ENCODE peak calls at places on chromosomes 13 and 19, in nine cellular contexts. V is heart right ventricle; U is cardiac muscle cell; K is astrocyte; H is A549; Z is ovary; R is effector memory CD4-positive, alpha-beta T cell; T is CD8-positive, alpha-beta memory T cell; A is BE2C. I is an unnamed sample. For H3K4me1, the result is how much of the 10 kb centered on the place peaks cover.

GRCh38 chr19:19632661-19633060 is 4.6 kb upstream of the LPAR2 start:
- DNase-seq in T (no peak), V (no peak), K (no peak), Z (no peak), A (no peak), U (no peak), H (no peak), R (no peak), I (no peak)

GRCh38 chr19:29702161-29702957 is 12.7 kb downstream of the C19orf12 start:
- DNase-seq in R (no peak), A (no peak), T (no peak), U (no peak), H (no peak), Z (no peak), K (no peak), V (no peak), I (no peak)

GRCh38 chr13:92313382-92313781 is 913.2 kb upstream of the GPC6 start:
- DNase-seq in A (no peak), Z (no peak), R (no peak), H (no peak), U (no peak), V (no peak), K (no peak), T (no peak), I (no peak)

GRCh38 chr19:58569191-58569942 is 3.8 kb downstream of the MZF1 start:
- DNase-seq in R (no peak), T (no peak), U (no peak), Z (peak), A (no peak), V (no peak), K (no peak), H (no peak), I (no peak)

GRCh38 chr19:518292-519231 is 11.3 kb downstream of the TPGS1 start:
- DNase-seq in U (peak), H (no peak), Z (no peak), A (no peak), V (no peak), K (no peak), T (peak), R (peak), I (no peak)

GRCh38 chr13:113763961-113764792 is 5.2 kb downstream of the TMEM255B start:
- DNase-seq in K (no peak), U (no peak), A (no peak), T (no peak), V (no peak), H (no peak), Z (peak), R (no peak), I (peak)

GRCh38 chr13:96816261-96816660 is 178.0 kb downstream of the OXGR1 start:
- DNase-seq in T (no peak), R (no peak), V (no peak), A (no peak), U (no peak), H (no peak), Z (no peak), K (no peak), I (no peak)

GRCh38 chr19:55275851-55276719 is 3.8 kb downstream of the HSPBP1 start:
- DNase-seq in V (no peak), A (no peak), K (no peak), R (no peak), T (no peak), Z (no peak), H (no peak), U (no peak), I (no peak)

GRCh38 chr13:77828815-77829214 is 89.8 kb downstream of the EDNRB start:
- DNase-seq in H (no peak), T (no peak), A (no peak), R (no peak), U (no peak), V (no peak), K (no peak), Z (no peak), I (no peak)

GRCh38 chr19:18763674-18764590 is 27.2 kb downstream of the COMP start:
- DNase-seq in V (no peak), R (no peak), Z (no peak), U (no peak), K (peak), T (no peak), H (no peak), A (peak), I (no peak)

GRCh38 chr19:15299568-15300409 is 32.5 kb downstream of the BRD4 start:
- DNase-seq in Z (no peak), A (no peak), R (no peak), T (no peak), U (no peak), V (no peak), H (no peak), K (peak), I (peak)

GRCh38 chr19:40089462-40089861 is 1.3 kb downstream of the ZNF780A start:
- DNase-seq in A (no peak), H (no peak), V (no peak), K (peak), Z (no peak), T (peak), R (no peak), U (peak), I (no peak)

GRCh38 chr19:37902668-37903067 is 3.7 kb downstream of the WDR87 start:
- DNase-seq in T (peak), K (peak), A (peak), R (peak), V (peak), Z (peak), H (peak), U (peak), I (peak)

GRCh38 chr13:98447881-98448641 is 128.8 kb downstream of the STK24 start:
- DNase-seq in V (peak), T (no peak), U (peak), H (peak), A (peak), K (peak), Z (peak), R (no peak), I (no peak)

GRCh38 chr13:94280357-94280756 is 199.1 kb downstream of the DCT start:
- DNase-seq in H (peak), U (no peak), T (no peak), K (peak), R (no peak), V (no peak), A (no peak), Z (no peak), I (no peak)

GRCh38 chr19:39448271-39448670 is 2.9 kb downstream of the SUPT5H start:
- DNase-seq in K (peak), T (no peak), U (no peak), R (no peak), Z (no peak), H (no peak), V (no peak), A (no peak), I (no peak)

GRCh38 chr13:110327036-110327790 is 20.1 kb downstream of the COL4A2 start:
- DNase-seq in R (no peak), K (peak), V (no peak), A (no peak), U (no peak), Z (no peak), T (no peak), H (no peak), I (peak)

GRCh38 chr13:75455962-75456361 is 26.0 kb downstream of the TBC1D4 start:
- DNase-seq in K (no peak), T (no peak), U (no peak), A (no peak), H (no peak), V (no peak), R (no peak), Z (no peak), I (no peak)

GRCh38 chr19:44875666-44876418 is 15.2 kb upstream of the TOMM40 start:
- DNase-seq in V (no peak), K (peak), A (no peak), R (no peak), U (no peak), Z (no peak), H (no peak), T (no peak), I (peak)

DNA sequence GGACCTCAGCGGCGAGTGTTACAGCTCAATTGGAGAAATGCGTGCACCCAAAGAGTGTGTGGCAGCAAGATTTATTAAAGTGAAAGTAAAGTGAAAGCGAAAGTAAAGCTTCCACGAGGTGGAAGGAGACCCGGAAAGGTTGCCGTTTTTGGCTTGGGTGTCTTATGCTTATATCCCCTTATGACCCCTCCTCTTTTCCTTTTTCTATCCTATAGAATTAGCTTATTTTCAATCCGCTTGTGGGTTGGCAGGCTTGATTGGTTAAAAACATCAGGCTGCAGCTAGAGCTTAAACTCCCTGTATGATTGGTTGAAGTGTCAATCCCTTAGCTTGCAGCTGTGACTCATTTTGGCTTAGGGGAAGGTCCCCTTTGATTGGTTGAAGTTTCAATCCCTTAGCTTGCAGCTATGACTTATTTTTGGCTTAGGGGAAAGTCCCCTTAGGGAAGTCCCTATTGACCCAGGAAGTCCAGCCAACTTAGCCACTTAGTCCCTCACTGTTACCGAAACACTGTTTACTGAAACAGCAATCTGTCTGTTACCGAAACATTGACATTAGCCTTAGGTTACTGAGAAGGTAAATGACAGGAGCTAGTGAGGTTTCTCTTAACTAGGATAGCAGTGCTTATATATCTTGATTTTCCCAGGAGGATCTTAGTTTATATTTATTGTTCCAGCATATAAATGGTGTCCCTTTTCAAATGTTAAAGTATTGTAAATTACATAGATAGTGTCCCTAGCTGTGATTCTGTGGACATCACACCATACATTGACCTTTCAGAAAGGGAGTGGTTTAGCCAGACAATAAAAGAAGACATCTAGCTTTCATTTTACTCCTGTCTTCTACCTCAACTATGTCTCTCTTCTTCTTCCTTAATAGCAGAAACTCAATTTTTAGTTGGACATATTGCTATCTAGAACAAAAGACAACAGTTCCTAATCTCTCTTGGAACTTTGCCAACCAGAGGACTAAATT is 575.8 kb downstream of the DACH1 start:
- DNase-seq in H (peak), R (peak), Z (no peak), K (no peak), A (no peak), U (no peak), V (no peak), T (peak), I (peak)
- H3K4me3 ChIP-seq in H (peak), R (peak), Z (peak), K (no peak), A (no peak), U (no peak), V (peak), T (peak), I (peak)

DNA sequence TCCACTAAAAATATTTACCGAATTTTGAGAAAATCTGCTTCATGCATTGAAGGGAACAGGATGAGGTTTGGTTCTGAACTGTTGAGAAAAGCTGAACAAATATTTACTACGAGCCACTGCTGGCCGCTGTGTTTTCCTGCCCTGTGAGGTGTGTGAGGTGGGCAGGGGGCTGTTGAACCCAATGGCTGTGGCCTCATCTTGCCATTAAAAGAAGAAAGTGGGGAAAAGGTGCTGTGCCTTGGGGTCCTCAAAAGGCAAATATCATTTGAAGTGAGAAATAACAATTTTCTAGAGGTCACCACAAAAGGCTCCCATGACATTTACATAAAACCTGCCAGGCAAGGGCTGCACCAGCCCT is 44.7 kb downstream of the KLF2 start:
- DNase-seq in V (no peak), K (no peak), T (no peak), U (no peak), H (no peak), Z (no peak), R (no peak), A (no peak), I (no peak)
- H3K4me1 ChIP-seq in V (under half), K (under half), T (half or more), U (under half), H (under half), Z (under half), R (half or more), A (under half), I (half or more)

DNA sequence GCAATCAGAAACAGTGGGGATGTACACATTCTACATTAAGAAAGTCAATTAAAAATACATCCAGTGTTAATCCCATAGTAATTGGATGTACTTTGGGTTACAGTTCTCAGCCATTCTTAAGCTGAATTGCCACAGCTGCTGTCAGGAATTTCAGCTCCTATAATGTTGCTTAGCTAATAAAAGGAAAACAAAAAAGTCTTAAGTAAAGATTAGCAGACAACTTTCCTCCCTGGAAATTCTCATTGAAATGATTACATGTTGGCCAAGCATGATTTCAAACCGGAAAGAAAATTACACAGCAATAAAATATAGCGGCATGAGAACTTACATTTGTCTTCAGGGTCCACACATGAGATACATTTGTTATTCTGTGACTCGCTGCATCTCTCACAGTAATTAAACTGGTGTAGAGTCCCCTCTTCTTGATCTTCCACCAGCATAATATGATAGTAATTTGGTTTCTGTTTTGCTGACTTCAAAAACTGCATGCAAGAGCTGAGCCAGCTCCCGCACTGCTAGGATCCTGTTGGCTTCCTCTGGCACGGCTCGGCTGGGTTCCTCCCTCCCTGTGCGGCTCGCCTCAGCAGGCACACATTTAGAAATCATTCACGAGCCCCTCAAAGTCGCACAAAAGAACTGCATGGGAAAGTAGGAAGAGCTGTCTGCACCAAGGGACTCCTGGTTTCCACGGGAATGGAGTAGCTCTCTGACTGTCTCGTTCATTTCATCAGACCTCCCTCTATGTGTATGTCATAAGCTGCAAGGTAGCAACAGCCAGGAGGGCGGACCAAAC is at the start of gene HTR2A:
- DNase-seq in R (no peak), Z (peak), V (no peak), H (no peak), A (no peak), U (peak), T (no peak), K (no peak), I (no peak)
- H3K4me3 ChIP-seq in R (no peak), Z (peak), V (peak), H (no peak), A (peak), U (no peak), T (no peak), K (peak), I (no peak)

GRCh38 chr19:6738726-6739389 is 622 bp upstream of the TRIP10 start:
- DNase-seq in T (no peak), U (peak), R (peak), A (no peak), Z (peak), K (peak), H (no peak), V (peak), I (peak)
- H3K4me1 ChIP-seq in T (under half), U (under half), R (under half), A (under half), Z (under half), K (under half), H (under half), V (under half), I (under half)

DNA sequence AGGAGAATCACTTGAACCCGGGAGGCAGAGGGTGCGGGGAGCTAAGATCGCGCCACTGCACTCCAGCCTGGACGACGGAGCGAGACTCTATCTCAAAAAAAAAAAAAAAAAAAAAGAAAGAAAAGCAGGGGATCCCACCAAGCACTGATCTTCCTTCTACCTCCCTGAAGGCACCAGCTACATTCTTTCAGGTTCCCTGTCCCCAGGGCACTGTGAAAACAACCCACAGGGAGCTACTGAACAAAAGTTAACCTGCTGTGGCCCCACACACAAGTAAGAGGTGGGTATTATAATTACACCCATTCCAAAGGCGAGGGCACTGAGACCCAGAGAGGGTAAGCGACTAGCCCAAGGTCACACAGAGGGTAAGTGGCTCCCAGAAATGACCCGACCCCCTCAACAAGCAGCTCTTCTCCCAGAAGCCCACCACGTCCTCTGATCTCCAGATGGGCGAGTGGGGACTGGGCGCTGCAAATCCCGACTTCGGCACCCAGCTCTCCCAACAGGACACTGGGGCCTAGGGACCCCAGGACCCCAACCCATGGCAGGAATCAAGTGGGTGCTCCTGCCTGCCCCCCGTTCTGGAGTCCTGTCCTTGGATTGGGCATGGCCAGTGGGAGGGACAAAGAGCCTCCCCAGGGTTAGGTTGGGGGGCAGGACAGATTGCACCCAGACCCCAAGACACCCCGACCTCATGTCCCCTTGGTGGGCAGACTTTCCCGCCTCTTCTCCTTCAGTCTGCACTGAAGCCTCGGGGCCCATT is 2.4 kb downstream of the LMNB2 start:
- DNase-seq in R (no peak), T (no peak), A (no peak), K (no peak), H (no peak), Z (no peak), U (no peak), V (no peak), I (no peak)
- H3K4me3 ChIP-seq in R (no peak), T (no peak), A (no peak), K (no peak), H (no peak), Z (no peak), U (no peak), V (no peak), I (peak)

I was measured in SJSA1.